ENCODE peak calls at places on chromosomes 12 and 14, in four cellular contexts. H is adrenal gland; W is CD4-positive, alpha-beta memory T cell; E is Peyer's patch. A is an unnamed sample. For H3K9me3, the result is how much of the 10 kb centered on the place peaks cover.

GRCh38 chr14:52399886-52400599 is 85.9 kb downstream of the PTGER2 start:
- DNase-seq in H (no peak), W (no peak), E (no peak), A (no peak)

GRCh38 chr14:69719501-69719951 is 47.4 kb upstream of the SRSF5 start:
- DNase-seq in W (no peak), E (no peak), H (peak), A (peak)

GRCh38 chr12:128449146-128449894 is 182.3 kb downstream of the TMEM132C start:
- DNase-seq in H (no peak), E (no peak), W (no peak), A (no peak)

GRCh38 chr14:95475540-95476240 is 40.8 kb downstream of the SYNE3 start:
- DNase-seq in W (no peak), H (no peak), E (no peak), A (no peak)

GRCh38 chr12:50765325-50765911 is 1.5 kb downstream of the ATF1 start:
- DNase-seq in E (no peak), W (peak), H (peak), A (peak)

GRCh38 chr12:113727651-113728061 is 238.5 kb downstream of the RBM19 start:
- DNase-seq in W (no peak), H (no peak), E (no peak), A (no peak)

GRCh38 chr12:15705606-15706005 is 83.6 kb downstream of the EPS8 start:
- DNase-seq in W (no peak), H (no peak), E (no peak), A (no peak)

GRCh38 chr12:3177778-3178435 is 100.7 kb downstream of the TSPAN9 start:
- DNase-seq in W (no peak), H (no peak), E (no peak), A (no peak)

GRCh38 chr12:38156497-38157245 is 159.9 kb upstream of the ALG10B start:
- DNase-seq in H (no peak), W (no peak), E (no peak), A (peak)

GRCh38 chr12:98743362-98743953 is 98.4 kb downstream of the APAF1 start:
- DNase-seq in E (no peak), H (peak), W (peak), A (peak)

GRCh38 chr12:118402251-118402650 is 25.9 kb downstream of the SUDS3 start:
- DNase-seq in H (peak), E (no peak), W (no peak), A (no peak)

GRCh38 chr14:99216191-99216590 is 55.8 kb downstream of the BCL11B start:
- DNase-seq in W (no peak), E (no peak), H (no peak), A (no peak)

GRCh38 chr14:32366995-32367394 is 37.9 kb downstream of the AKAP6 start:
- DNase-seq in W (no peak), E (no peak), H (no peak), A (no peak)

GRCh38 chr12:69701821-69702220 is 2.7 kb upstream of the BEST3 start:
- DNase-seq in W (no peak), H (no peak), E (no peak), A (no peak)

GRCh38 chr14:75204106-75204505 is 27.7 kb upstream of the TMED10 start:
- DNase-seq in E (no peak), H (no peak), W (no peak), A (no peak)

GRCh38 chr14:64683264-64683663 is 21.0 kb upstream of the PLEKHG3 start:
- DNase-seq in W (no peak), E (no peak), H (no peak), A (no peak)

GRCh38 chr12:52945389-52946232 is 3.3 kb upstream of the KRT18 start:
- DNase-seq in H (peak), E (peak), W (no peak), A (peak)

GRCh38 chr12:9237286-9237685 is 29.1 kb upstream of the PZP start:
- DNase-seq in H (no peak), E (no peak), W (no peak), A (no peak)

GRCh38 chr14:75486317-75486716 is 36.0 kb upstream of the BATF start:
- DNase-seq in H (no peak), E (no peak), W (no peak), A (no peak)

GRCh38 chr14:104106471-104106991 is 21.0 kb downstream of the ASPG start:
- DNase-seq in E (peak), H (no peak), W (no peak), A (peak)

GRCh38 chr14:23113346-23114119 is 5.5 kb downstream of the CEBPE start:
- DNase-seq in H (no peak), W (no peak), E (no peak), A (no peak)

GRCh38 chr12:124046206-124046740 is 73.3 kb downstream of the ZNF664 start:
- DNase-seq in W (no peak), H (peak), E (no peak), A (no peak)

GRCh38 chr12:48118491-48118890 is 673 bp upstream of the PFKM start:
- DNase-seq in E (no peak), H (no peak), W (no peak), A (no peak)

GRCh38 chr12:100234591-100235304 is 32.1 kb downstream of the DEPDC4 start:
- DNase-seq in E (no peak), H (peak), W (peak), A (no peak)

GRCh38 chr12:116597886-116598285 is 38.7 kb downstream of the MAP1LC3B2 start:
- DNase-seq in W (no peak), H (no peak), E (no peak), A (no peak)

GRCh38 chr14:33782923-33783322 is 168.0 kb downstream of the EGLN3 start:
- DNase-seq in E (no peak), W (no peak), H (no peak), A (no peak)

GRCh38 chr12:34396861-34397590 is 374.7 kb downstream of the ALG10 start:
- DNase-seq in W (no peak), E (peak), H (peak), A (peak)

GRCh38 chr12:34398366-34398705 is 376.0 kb downstream of the ALG10 start:
- DNase-seq in H (peak), W (no peak), E (peak), A (peak)

GRCh38 chr12:34396006-34396860 is 373.9 kb downstream of the ALG10 start:
- DNase-seq in E (peak), W (no peak), H (peak), A (peak)

GRCh38 chr12:34398706-34399630 is 376.7 kb downstream of the ALG10 start:
- DNase-seq in H (peak), E (peak), W (no peak), A (peak)

GRCh38 chr12:34397591-34398365 is 375.5 kb downstream of the ALG10 start:
- DNase-seq in H (peak), W (no peak), E (peak), A (peak)
- H3K9me3 ChIP-seq in H (under half), W (under half), E (under half), A (half or more)

DNA sequence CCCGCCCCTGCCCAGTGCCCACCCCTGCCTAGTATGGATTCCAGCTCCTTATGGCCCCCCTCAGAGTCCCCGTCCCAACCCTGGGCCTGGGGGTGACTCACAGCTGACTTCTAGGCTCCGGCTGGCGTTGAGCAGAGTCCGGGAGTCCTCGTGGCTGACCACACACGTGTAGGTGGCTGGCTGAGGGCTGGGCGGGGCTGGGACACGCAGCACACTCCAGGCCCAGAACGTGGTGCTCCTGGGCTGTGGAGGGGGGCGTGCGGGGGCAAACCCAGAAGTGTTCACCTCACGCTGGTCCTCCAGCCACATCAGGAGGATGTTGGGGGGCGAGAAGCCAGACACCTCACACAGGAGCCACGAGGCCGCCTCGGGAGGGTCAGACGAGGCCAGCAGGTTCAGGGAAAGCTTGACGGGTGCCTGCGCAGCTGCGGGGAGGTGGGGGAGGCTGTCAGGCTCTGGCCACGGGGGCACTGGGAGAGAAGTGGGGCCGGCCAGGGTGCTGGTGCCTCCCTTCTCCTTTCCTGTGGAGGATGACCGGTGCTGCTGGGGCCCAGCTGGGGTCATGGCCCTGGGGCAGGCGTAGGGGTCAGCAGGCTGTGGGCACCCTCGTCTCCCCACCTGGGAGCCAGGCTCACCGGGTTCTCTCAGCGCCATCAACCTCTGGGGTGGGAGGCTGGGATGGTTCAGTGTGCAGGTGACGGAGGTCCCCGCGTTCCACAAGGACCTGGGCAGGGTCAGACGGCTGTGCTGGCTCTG is 314.1 kb downstream of the TMEM121 start:
- DNase-seq in E (peak), W (no peak), H (no peak), A (peak)
- H3K9me3 ChIP-seq in E (under half), W (under half), H (under half), A (half or more)

GRCh38 chr12:126726481-126727217 is 1540.3 kb upstream of the TMEM132C start:
- DNase-seq in H (no peak), W (no peak), E (no peak), A (peak)

GRCh38 chr12:126727218-126727601 is 1539.8 kb upstream of the TMEM132C start:
- DNase-seq in H (no peak), W (no peak), E (no peak), A (no peak)

DNA sequence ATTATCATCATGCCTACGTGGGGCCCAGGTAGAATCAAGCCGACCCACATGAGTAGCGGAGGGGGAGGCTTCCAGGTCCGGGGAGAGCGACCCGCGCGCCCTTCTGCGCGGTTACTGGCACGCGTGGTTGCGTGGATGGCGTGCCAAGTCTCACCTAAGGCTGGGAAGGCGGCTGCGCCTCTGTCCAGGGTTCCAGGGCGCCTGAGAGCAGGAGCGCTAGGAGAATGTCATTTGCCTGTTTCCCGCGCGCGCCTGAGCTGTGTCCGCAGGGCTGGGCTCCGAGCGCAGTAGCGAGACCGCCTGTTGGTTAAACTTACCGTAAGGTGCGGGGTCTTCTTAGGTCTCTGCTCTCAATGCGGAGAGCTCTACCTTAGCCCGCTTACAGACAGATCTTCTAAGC is 1539.3 kb upstream of the TMEM132C start:
- DNase-seq in H (no peak), W (no peak), E (no peak), A (peak)
- H3K9me3 ChIP-seq in H (under half), W (under half), E (under half), A (under half)

DNA sequence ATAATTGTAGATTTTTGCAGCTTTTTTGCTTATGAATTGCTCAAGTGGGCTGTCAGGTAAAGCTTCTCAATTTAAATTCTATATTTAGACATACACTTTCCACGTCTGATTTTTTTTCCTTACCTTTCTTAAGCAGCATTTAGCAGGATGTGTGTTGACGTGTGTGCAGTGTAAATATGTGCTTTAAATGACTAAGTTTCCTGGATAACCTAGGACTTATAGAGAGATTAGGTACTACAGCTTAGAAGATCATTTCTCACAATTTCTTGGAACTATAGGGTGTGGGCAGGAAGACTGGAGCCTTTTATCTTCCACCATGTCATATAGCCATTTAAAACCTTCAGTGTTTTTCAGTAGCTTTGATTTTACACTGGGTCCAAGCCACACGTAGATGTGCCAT is 263.5 kb downstream of the NOVA1 start:
- DNase-seq in W (no peak), E (no peak), H (no peak), A (no peak)
- H3K9me3 ChIP-seq in W (under half), E (under half), H (under half), A (under half)

DNA sequence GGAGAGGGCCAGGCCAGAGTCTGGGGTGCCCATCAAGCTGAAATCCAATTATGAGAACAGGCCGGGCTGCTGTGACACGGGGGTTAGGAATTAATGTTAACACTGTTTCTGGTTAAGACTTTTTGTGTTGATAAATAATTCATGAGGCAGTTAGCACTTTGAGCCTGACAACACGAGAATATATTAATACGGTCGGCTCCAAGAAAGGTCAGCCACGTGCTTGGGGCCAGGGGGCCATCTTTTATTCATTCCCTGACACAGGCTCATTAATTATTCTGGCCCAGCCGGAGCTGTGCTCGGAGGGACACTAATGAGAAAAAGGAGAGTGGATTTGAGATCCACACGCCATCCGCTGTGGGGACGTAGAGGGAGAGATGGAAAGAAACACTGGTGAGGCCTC is 45.1 kb downstream of the FBRSL1 start:
- DNase-seq in W (no peak), H (no peak), E (no peak), A (no peak)
- H3K9me3 ChIP-seq in W (under half), H (under half), E (under half), A (half or more)

GRCh38 chr12:27384261-27384590 is 51.6 kb downstream of the BMAL2 start:
- DNase-seq in E (no peak), H (no peak), W (no peak), A (no peak)
- H3K9me3 ChIP-seq in E (under half), H (under half), W (under half), A (under half)

DNA sequence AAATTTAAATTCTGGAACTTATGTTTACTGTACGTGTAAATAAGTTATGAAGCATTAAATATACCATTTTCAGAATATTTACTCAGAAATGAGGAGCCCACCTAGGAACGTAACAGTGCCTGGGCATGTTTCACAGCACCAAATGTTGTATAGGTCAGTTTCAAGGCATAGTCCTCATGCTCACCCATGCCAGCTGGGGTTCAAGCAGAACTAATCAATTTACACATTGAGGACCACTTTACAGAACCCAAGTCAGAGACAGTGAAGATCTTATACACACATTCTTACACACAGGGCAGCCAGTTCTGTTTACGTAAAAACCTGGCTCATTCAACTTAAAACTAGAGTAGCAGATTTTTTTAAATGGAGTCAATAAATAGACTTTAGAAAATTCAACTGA is 2.0 kb downstream of the KICS2 start:
- DNase-seq in W (no peak), H (no peak), E (no peak), A (no peak)
- H3K9me3 ChIP-seq in W (under half), H (under half), E (under half), A (under half)

A was measured in H9.